ENCODE peak calls at places on chromosomes 6 and 20, in nine cellular contexts. R, B, F, E, L, H, P, C and I are unnamed samples.
A peak's percentile ranks its signal among the peaks of the same experiment; 100 is the strongest.

GRCh38 chr6:146595981-146596731 is 2.6 kb upstream of the ADGB start:
- DNase-seq in F (no peak), R (peak; percentile 20), L (no peak), P (no peak), B (no peak), H (no peak), E (no peak), C (no peak), I (no peak)

GRCh38 chr6:1627884-1628550 is 18.3 kb downstream of the FOXC1 start:
- DNase-seq in C (no peak), B (no peak), L (no peak), H (no peak), F (no peak), E (no peak), P (no peak), R (no peak), I (no peak)

GRCh38 chr20:33821270-33821836 is 10.2 kb downstream of the CHMP4B start:
- DNase-seq in P (no peak), F (no peak), R (no peak), H (no peak), B (no peak), C (no peak), L (no peak), E (no peak), I (no peak)

GRCh38 chr6:166514196-166514595 is 72.3 kb downstream of the RAMACL start:
- DNase-seq in R (no peak), H (no peak), L (no peak), B (peak; percentile 4), C (no peak), E (no peak), F (no peak), P (no peak), I (no peak)

GRCh38 chr6:19830171-19830570 is 7.0 kb upstream of the ID4 start:
- DNase-seq in L (no peak), C (no peak), H (no peak), E (no peak), B (peak; percentile 32), P (no peak), R (no peak), F (peak; percentile 45), I (no peak)

GRCh38 chr6:51077967-51078518 is 259.4 kb downstream of the TFAP2B start:
- DNase-seq in C (no peak), B (no peak), F (no peak), L (no peak), P (no peak), R (no peak), H (no peak), E (no peak), I (no peak)

GRCh38 chr20:25049261-25050060 is 8.5 kb downstream of the ACSS1 start:
- DNase-seq in L (no peak), E (peak; percentile 5), C (no peak), F (no peak), P (no peak), R (no peak), B (no peak), H (no peak), I (no peak)

GRCh38 chr20:50728981-50729874 is 2.2 kb upstream of the PARD6B start:
- DNase-seq in F (no peak), B (no peak), R (no peak), H (no peak), L (no peak), P (no peak), C (no peak), E (no peak), I (no peak)

GRCh38 chr20:24634855-24635254 is 165.4 kb downstream of the SYNDIG1 start:
- DNase-seq in P (peak; percentile 86), L (peak; percentile 43), R (peak; percentile 31), F (peak; percentile 93), B (peak; percentile 94), H (no peak), C (no peak), E (peak; percentile 75), I (no peak)

GRCh38 chr6:9766240-9766915 is 648.5 kb downstream of the TFAP2A start:
- DNase-seq in P (peak; percentile 50), L (no peak), B (peak; percentile 86), E (no peak), C (no peak), R (no peak), H (no peak), F (peak; percentile 96), I (no peak)

GRCh38 chr20:17809714-17810631 is 110.2 kb downstream of the BANF2 start:
- DNase-seq in F (peak; percentile 52), P (no peak), C (no peak), H (no peak), E (no peak), R (no peak), B (peak; percentile 72), L (no peak), I (no peak)

GRCh38 chr6:169420912-169421543 is 167.4 kb upstream of the THBS2 start:
- DNase-seq in P (peak; percentile 64), H (no peak), L (no peak), E (no peak), R (peak; percentile 71), B (peak; percentile 18), F (peak; percentile 23), C (no peak), I (no peak)

GRCh38 chr6:27809067-27809938 is 102.9 kb downstream of the OR2B2 start:
- DNase-seq in B (no peak), L (no peak), C (no peak), R (no peak), E (no peak), F (no peak), P (no peak), H (no peak), I (no peak)

GRCh38 chr6:169800668-169801395 is 49.4 kb downstream of the ERMARD start:
- DNase-seq in B (peak; percentile 82), L (peak; percentile 18), P (peak; percentile 34), C (no peak), E (peak; percentile 64), H (no peak), R (peak; percentile 28), F (peak; percentile 58), I (no peak)

GRCh38 chr6:137870744-137871247 is 3.7 kb downstream of the TNFAIP3 start:
- DNase-seq in L (no peak), H (no peak), E (no peak), F (no peak), R (no peak), B (peak; percentile 31), C (no peak), P (no peak), I (no peak)

GRCh38 chr20:33570743-33571142 is 80.8 kb downstream of the CBFA2T2 start:
- DNase-seq in E (no peak), F (no peak), B (no peak), R (peak; percentile 26), P (no peak), L (no peak), H (no peak), C (no peak), I (no peak)

GRCh38 chr6:8269856-8270454 is 165.4 kb downstream of the SLC35B3 start:
- DNase-seq in L (no peak), E (no peak), F (no peak), P (no peak), H (no peak), R (no peak), B (no peak), C (no peak), I (no peak)

GRCh38 chr20:37390503-37390890 is 44.6 kb downstream of the SRC start:
- DNase-seq in R (no peak), H (no peak), F (no peak), L (no peak), E (no peak), C (no peak), B (no peak), P (no peak), I (no peak)

GRCh38 chr20:63134201-63134612 is 81.7 kb downstream of the YTHDF1 start:
- DNase-seq in E (no peak), R (no peak), B (no peak), F (no peak), C (no peak), P (no peak), H (no peak), L (no peak), I (peak; percentile 61)

GRCh38 chr6:25150863-25151262 is 128.3 kb upstream of the CARMIL1 start:
- DNase-seq in E (no peak), F (no peak), B (no peak), R (no peak), H (no peak), C (no peak), P (no peak), L (no peak), I (no peak)

GRCh38 chr6:311679-312220 is 19.5 kb downstream of the DUSP22 start:
- DNase-seq in B (no peak), L (no peak), H (no peak), C (no peak), P (no peak), E (no peak), R (no peak), F (no peak), I (no peak)

GRCh38 chr6:2950713-2951112 is 20.7 kb downstream of the SERPINB6 start:
- DNase-seq in E (no peak), B (no peak), C (no peak), P (no peak), L (no peak), R (no peak), F (no peak), H (no peak), I (no peak)

GRCh38 chr6:135566311-135567068 is 69.0 kb upstream of the AHI1 start:
- DNase-seq in H (no peak), L (no peak), C (no peak), B (no peak), R (no peak), P (no peak), E (no peak), F (no peak), I (no peak)

GRCh38 chr6:68654134-68654533 is 19.1 kb downstream of the ADGRB3 start:
- DNase-seq in L (no peak), H (no peak), E (no peak), F (no peak), B (no peak), R (no peak), P (no peak), C (no peak), I (no peak)

GRCh38 chr6:44256291-44257006 is 879 bp downstream of the SLC35B2 start:
- DNase-seq in C (no peak), H (no peak), L (no peak), F (no peak), B (no peak), E (no peak), P (no peak), R (no peak), I (peak; percentile 24)

GRCh38 chr6:168782211-168782729 is 341.3 kb downstream of the SMOC2 start:
- DNase-seq in F (no peak), C (no peak), L (no peak), B (no peak), P (no peak), R (no peak), H (no peak), E (no peak), I (no peak)

GRCh38 chr20:59748555-59749292 is 144.4 kb downstream of the PHACTR3 start:
- DNase-seq in C (no peak), R (no peak), L (no peak), B (peak; percentile 19), E (no peak), F (peak; percentile 40), P (no peak), H (no peak), I (no peak)

GRCh38 chr6:154127638-154128037 is 88.6 kb downstream of the OPRM1 start:
- DNase-seq in R (no peak), H (no peak), L (no peak), P (no peak), B (no peak), E (no peak), F (no peak), C (no peak), I (no peak)

GRCh38 chr6:145688493-145688905 is 46.8 kb downstream of the EPM2A start:
- DNase-seq in B (peak; percentile 86), L (no peak), F (peak; percentile 25), P (no peak), H (no peak), R (no peak), E (no peak), C (no peak), I (no peak)

GRCh38 chr6:149450679-149451360 is 34.0 kb downstream of the ZC3H12D start:
- DNase-seq in H (no peak), C (no peak), P (no peak), F (no peak), L (no peak), R (no peak), B (no peak), E (peak; percentile 63), I (no peak)

GRCh38 chr6:100592929-100593328 is 128.2 kb upstream of the SIM1 start:
- DNase-seq in B (no peak), R (no peak), L (no peak), E (no peak), H (no peak), C (peak; percentile 96), P (no peak), F (no peak), I (peak; percentile 88)